ENCODE peak calls at places on chromosomes 5 and 9, in seven cellular contexts. One of them, this sample, is unnamed.

GRCh38 chr9:137161558-137162483 is 8.0 kb downstream of the LRRC26 start:
- DNase-seq in activated naive CD4-positive, alpha-beta T cell: no peak
- DNase-seq in dorsolateral prefrontal cortex: no peak
- DNase-seq in germinal center: peak
- DNase-seq in NCI-H460: no peak
- DNase-seq in A172: no peak
- DNase-seq in CD8-positive, alpha-beta memory T cell: no peak
- DNase-seq in this sample: peak

GRCh38 chr5:138594305-138595058 is 19.3 kb upstream of the HSPA9 start:
- DNase-seq in activated naive CD4-positive, alpha-beta T cell: no peak
- DNase-seq in dorsolateral prefrontal cortex: no peak
- DNase-seq in germinal center: no peak
- DNase-seq in NCI-H460: no peak
- DNase-seq in A172: no peak
- DNase-seq in CD8-positive, alpha-beta memory T cell: no peak
- DNase-seq in this sample: no peak

GRCh38 chr9:2603621-2604020 is 18.0 kb upstream of the VLDLR start:
- DNase-seq in activated naive CD4-positive, alpha-beta T cell: no peak
- DNase-seq in dorsolateral prefrontal cortex: no peak
- DNase-seq in germinal center: no peak
- DNase-seq in NCI-H460: no peak
- DNase-seq in A172: no peak
- DNase-seq in CD8-positive, alpha-beta memory T cell: no peak
- DNase-seq in this sample: no peak

GRCh38 chr9:89038354-89039091 is 47.3 kb downstream of the S1PR3 start:
- DNase-seq in activated naive CD4-positive, alpha-beta T cell: no peak
- DNase-seq in dorsolateral prefrontal cortex: no peak
- DNase-seq in germinal center: no peak
- DNase-seq in NCI-H460: no peak
- DNase-seq in A172: no peak
- DNase-seq in CD8-positive, alpha-beta memory T cell: no peak
- DNase-seq in this sample: peak

GRCh38 chr5:32279786-32280185 is 33.0 kb downstream of the MTMR12 start:
- DNase-seq in activated naive CD4-positive, alpha-beta T cell: no peak
- DNase-seq in dorsolateral prefrontal cortex: no peak
- DNase-seq in germinal center: no peak
- DNase-seq in NCI-H460: no peak
- DNase-seq in A172: no peak
- DNase-seq in CD8-positive, alpha-beta memory T cell: no peak
- DNase-seq in this sample: no peak

GRCh38 chr5:82396871-82397514 is 118.8 kb upstream of the RPS23 start:
- DNase-seq in activated naive CD4-positive, alpha-beta T cell: no peak
- DNase-seq in dorsolateral prefrontal cortex: peak
- DNase-seq in germinal center: no peak
- DNase-seq in NCI-H460: peak
- DNase-seq in A172: peak
- DNase-seq in CD8-positive, alpha-beta memory T cell: no peak
- DNase-seq in this sample: no peak

GRCh38 chr5:154701181-154701580 is 54.0 kb upstream of the LARP1 start:
- DNase-seq in activated naive CD4-positive, alpha-beta T cell: no peak
- DNase-seq in dorsolateral prefrontal cortex: no peak
- DNase-seq in germinal center: no peak
- DNase-seq in NCI-H460: no peak
- DNase-seq in A172: no peak
- DNase-seq in CD8-positive, alpha-beta memory T cell: no peak
- DNase-seq in this sample: no peak

GRCh38 chr5:127596501-127596900 is 52.4 kb upstream of the CTXN3 start:
- DNase-seq in activated naive CD4-positive, alpha-beta T cell: no peak
- DNase-seq in dorsolateral prefrontal cortex: no peak
- DNase-seq in germinal center: no peak
- DNase-seq in NCI-H460: no peak
- DNase-seq in A172: no peak
- DNase-seq in CD8-positive, alpha-beta memory T cell: no peak
- DNase-seq in this sample: no peak

GRCh38 chr9:69805962-69806633 is 14.5 kb upstream of the CFAP95 start:
- DNase-seq in activated naive CD4-positive, alpha-beta T cell: no peak
- DNase-seq in dorsolateral prefrontal cortex: no peak
- DNase-seq in germinal center: no peak
- DNase-seq in NCI-H460: no peak
- DNase-seq in A172: no peak
- DNase-seq in CD8-positive, alpha-beta memory T cell: no peak
- DNase-seq in this sample: no peak

GRCh38 chr5:170743876-170744212 is 39.7 kb upstream of the GABRP start:
- DNase-seq in activated naive CD4-positive, alpha-beta T cell: no peak
- DNase-seq in dorsolateral prefrontal cortex: no peak
- DNase-seq in germinal center: no peak
- DNase-seq in NCI-H460: no peak
- DNase-seq in A172: no peak
- DNase-seq in CD8-positive, alpha-beta memory T cell: no peak
- DNase-seq in this sample: peak

GRCh38 chr5:96439477-96440184 is 6.6 kb upstream of the PCSK1 start:
- DNase-seq in activated naive CD4-positive, alpha-beta T cell: no peak
- DNase-seq in dorsolateral prefrontal cortex: no peak
- DNase-seq in germinal center: no peak
- DNase-seq in NCI-H460: no peak
- DNase-seq in A172: no peak
- DNase-seq in CD8-positive, alpha-beta memory T cell: no peak
- DNase-seq in this sample: no peak

GRCh38 chr9:78767449-78767848 is 470.5 kb downstream of the PSAT1 start:
- DNase-seq in activated naive CD4-positive, alpha-beta T cell: no peak
- DNase-seq in dorsolateral prefrontal cortex: no peak
- DNase-seq in germinal center: no peak
- DNase-seq in NCI-H460: no peak
- DNase-seq in A172: no peak
- DNase-seq in CD8-positive, alpha-beta memory T cell: no peak
- DNase-seq in this sample: no peak

GRCh38 chr5:175170899-175171298 is 273.1 kb downstream of the DRD1 start:
- DNase-seq in activated naive CD4-positive, alpha-beta T cell: no peak
- DNase-seq in dorsolateral prefrontal cortex: no peak
- DNase-seq in germinal center: no peak
- DNase-seq in NCI-H460: no peak
- DNase-seq in A172: no peak
- DNase-seq in CD8-positive, alpha-beta memory T cell: no peak
- DNase-seq in this sample: no peak

GRCh38 chr5:135435467-135436330 is 11.4 kb downstream of the DCANP1 start:
- DNase-seq in activated naive CD4-positive, alpha-beta T cell: no peak
- DNase-seq in dorsolateral prefrontal cortex: no peak
- DNase-seq in germinal center: no peak
- DNase-seq in NCI-H460: no peak
- DNase-seq in A172: no peak
- DNase-seq in CD8-positive, alpha-beta memory T cell: no peak
- DNase-seq in this sample: no peak

GRCh38 chr5:82259172-82259800 is 18.9 kb downstream of the RPS23 start:
- DNase-seq in activated naive CD4-positive, alpha-beta T cell: no peak
- DNase-seq in dorsolateral prefrontal cortex: no peak
- DNase-seq in germinal center: no peak
- DNase-seq in NCI-H460: no peak
- DNase-seq in A172: no peak
- DNase-seq in CD8-positive, alpha-beta memory T cell: no peak
- DNase-seq in this sample: peak

GRCh38 chr5:155049569-155050383 is 36.2 kb downstream of the KIF4B start:
- DNase-seq in activated naive CD4-positive, alpha-beta T cell: no peak
- DNase-seq in dorsolateral prefrontal cortex: no peak
- DNase-seq in germinal center: no peak
- DNase-seq in NCI-H460: peak
- DNase-seq in A172: no peak
- DNase-seq in CD8-positive, alpha-beta memory T cell: no peak
- DNase-seq in this sample: peak

GRCh38 chr9:36401179-36401740 is 1.2 kb upstream of the RNF38 start:
- DNase-seq in activated naive CD4-positive, alpha-beta T cell: peak
- DNase-seq in dorsolateral prefrontal cortex: peak
- DNase-seq in germinal center: peak
- DNase-seq in NCI-H460: peak
- DNase-seq in A172: peak
- DNase-seq in CD8-positive, alpha-beta memory T cell: peak
- DNase-seq in this sample: no peak

GRCh38 chr9:79152306-79152705 is 419.5 kb upstream of the TLE4 start:
- DNase-seq in activated naive CD4-positive, alpha-beta T cell: no peak
- DNase-seq in dorsolateral prefrontal cortex: no peak
- DNase-seq in germinal center: no peak
- DNase-seq in NCI-H460: no peak
- DNase-seq in A172: no peak
- DNase-seq in CD8-positive, alpha-beta memory T cell: no peak
- DNase-seq in this sample: no peak